ENCODE peak calls at places on chromosomes 13 and 19, in nine cellular contexts. E, F, D, L, W, Z, T, Q and B are unnamed samples.
A peak's percentile ranks its signal among the peaks of the same experiment; 100 is the strongest.

GRCh38 chr19:51821921-51822716 is 27.2 kb downstream of the FPR3 start:
- DNase-seq in E (no peak), Z (no peak), T (no peak), Q (no peak), L (no peak), F (no peak), D (no peak), W (no peak), B (no peak)

GRCh38 chr13:71396149-71396548 is 470.9 kb downstream of the DACH1 start:
- DNase-seq in D (no peak), E (no peak), Z (no peak), T (no peak), L (no peak), W (no peak), Q (no peak), F (no peak), B (no peak)

GRCh38 chr13:110173247-110173818 is 133.6 kb downstream of the COL4A1 start:
- DNase-seq in Q (no peak), F (no peak), L (no peak), D (no peak), W (no peak), T (no peak), E (no peak), Z (no peak), B (no peak)

GRCh38 chr13:82062772-82063171 is 1721.8 kb upstream of the SPRY2 start:
- DNase-seq in Z (no peak), L (no peak), Q (no peak), T (no peak), F (no peak), D (no peak), E (no peak), W (no peak), B (no peak)

GRCh38 chr13:21573920-21574712 is 29.9 kb downstream of the MICU2 start:
- DNase-seq in D (no peak), Z (no peak), E (no peak), L (no peak), W (no peak), Q (no peak), T (no peak), F (no peak), B (no peak)

GRCh38 chr13:100363874-100364273 is 224.7 kb downstream of the GGACT start:
- DNase-seq in Z (no peak), D (no peak), T (no peak), Q (no peak), F (no peak), E (no peak), W (no peak), L (no peak), B (no peak)

GRCh38 chr19:35451278-35452096 is 3.4 kb downstream of the FFAR2 start:
- DNase-seq in F (no peak), W (no peak), Q (no peak), L (no peak), D (no peak), E (no peak), Z (no peak), T (no peak), B (no peak)

GRCh38 chr13:114194853-114195252 is 15.8 kb downstream of the CFAP97D2 start:
- DNase-seq in L (no peak), E (no peak), Q (no peak), F (no peak), T (no peak), W (no peak), Z (no peak), D (no peak), B (no peak)

GRCh38 chr13:108096301-108096700 is 119.0 kb downstream of the LIG4 start:
- DNase-seq in T (no peak), Q (no peak), D (no peak), W (no peak), Z (no peak), E (no peak), L (no peak), F (no peak), B (no peak)

GRCh38 chr13:71865858-71866172 is 1.2 kb downstream of the DACH1 start:
- DNase-seq in D (no peak), Q (no peak), F (no peak), T (peak; percentile 10), E (peak; percentile 55), W (no peak), Z (no peak), L (peak; percentile 51), B (no peak)

GRCh38 chr19:28401739-28402138 is 811.2 kb downstream of the UQCRFS1 start:
- DNase-seq in Z (no peak), Q (no peak), L (no peak), W (no peak), F (no peak), D (no peak), T (no peak), E (no peak), B (no peak)

DNA sequence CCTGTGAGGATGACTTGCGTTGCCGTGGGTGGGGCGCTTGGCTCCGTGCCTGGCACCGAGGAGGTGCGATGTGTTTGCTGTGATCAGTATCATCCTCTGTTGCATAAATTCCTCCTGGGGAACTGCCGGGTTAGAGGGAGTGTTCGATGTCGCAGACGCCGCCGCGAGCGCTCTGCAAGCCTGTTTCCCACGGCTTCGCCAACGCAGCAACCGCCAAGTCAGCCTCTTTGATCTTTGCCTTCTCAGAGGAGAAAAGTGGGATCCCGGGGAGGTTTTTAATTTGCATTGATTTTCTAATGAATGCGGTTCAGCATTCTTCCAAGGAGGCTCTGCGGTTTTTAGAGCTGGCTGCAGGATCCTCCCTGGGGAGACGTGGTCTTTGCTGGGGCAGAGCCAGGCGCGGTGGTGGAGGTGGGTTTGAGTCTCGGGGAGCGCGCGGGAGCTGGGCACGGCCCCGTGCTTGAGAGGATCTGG is 7.6 kb downstream of the GPR32 start:
- DNase-seq in F (no peak), D (no peak), Q (no peak), T (no peak), E (no peak), W (no peak), L (no peak), Z (no peak), B (no peak)
- H3K27me3 ChIP-seq in F (peaks cover 55% of the 10 kb centered on the region), D (no peaks in the 10 kb centered on the region), Q (peaks cover 14% of the 10 kb centered on the region), T (peaks cover 87% of the 10 kb centered on the region), E (peaks cover 23% of the 10 kb centered on the region), W (peaks cover 99% of the 10 kb centered on the region), L (peaks cover 14% of the 10 kb centered on the region), Z (no peaks in the 10 kb centered on the region), B (no peaks in the 10 kb centered on the region)

GRCh38 chr19:10115392-10116084 is 4.0 kb downstream of the P2RY11 start:
- DNase-seq in Q (no peak), F (no peak), D (no peak), L (no peak), Z (no peak), T (no peak), W (no peak), E (no peak), B (no peak)
- TF ChIP-seq POLR2A in Q (no peak), F (no peak), D (no peak), L (no peak), Z (no peak), T (no peak), W (no peak), E (no peak), B (no peak)

DNA sequence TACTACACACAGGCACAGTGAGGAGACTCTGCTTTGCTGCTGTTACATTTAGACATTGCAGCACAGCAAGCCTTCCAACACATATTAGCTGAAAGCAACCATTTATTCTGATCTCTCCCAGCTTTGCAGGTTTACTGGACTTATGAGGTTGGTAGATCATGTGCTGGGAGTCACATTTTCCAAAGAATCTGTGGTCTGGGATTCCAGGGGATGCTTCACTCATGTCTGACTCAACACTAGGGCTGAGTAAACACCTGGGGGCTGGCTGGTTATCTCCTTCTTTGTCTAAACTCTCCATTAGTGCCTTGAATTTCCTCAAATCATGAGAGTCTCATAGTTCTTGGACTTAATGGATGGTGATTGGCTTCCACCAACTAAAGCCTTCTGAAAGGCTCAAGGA is 5.4 kb upstream of the LGALS13 start:
- DNase-seq in Z (no peak), W (no peak), T (no peak), D (no peak), F (no peak), L (no peak), Q (no peak), E (no peak), B (no peak)
- H3K27me3 ChIP-seq in Z (no peaks in the 10 kb centered on the region), W (peaks cover 41% of the 10 kb centered on the region), T (no peaks in the 10 kb centered on the region), D (no peaks in the 10 kb centered on the region), F (peaks cover 10% of the 10 kb centered on the region), L (no peaks in the 10 kb centered on the region), Q (peaks cover 46% of the 10 kb centered on the region), E (no peaks in the 10 kb centered on the region), B (no peaks in the 10 kb centered on the region)

GRCh38 chr13:27821566-27821965 is 29.3 kb downstream of the GSX1 start:
- DNase-seq in Q (no peak), T (no peak), D (no peak), L (no peak), E (no peak), W (no peak), Z (no peak), F (no peak), B (no peak)
- TF ChIP-seq POLR2A in Q (no peak), T (no peak), D (no peak), L (no peak), E (no peak), W (no peak), Z (no peak), F (no peak), B (no peak)

GRCh38 chr19:17528610-17529009 is 17.2 kb downstream of the PGLS start:
- DNase-seq in Z (no peak), W (no peak), D (no peak), L (no peak), T (no peak), E (no peak), F (no peak), Q (no peak), B (no peak)
- H3K27me3 ChIP-seq in Z (no peaks in the 10 kb centered on the region), W (peaks cover 74% of the 10 kb centered on the region), D (no peaks in the 10 kb centered on the region), L (no peaks in the 10 kb centered on the region), T (peaks cover 28% of the 10 kb centered on the region), E (no peaks in the 10 kb centered on the region), F (peaks cover 3% of the 10 kb centered on the region), Q (no peaks in the 10 kb centered on the region), B (peaks cover 52% of the 10 kb centered on the region)